ENCODE peak calls at places on chromosomes 16 and 17, in seven cellular contexts. One of them, this sample, is unnamed.
A peak's percentile ranks its signal among the peaks of the same experiment; 100 is the strongest.

GRCh38 chr17:34151081-34151480 is 104.0 kb upstream of the CCL2 start:
- DNase-seq in non-pigmented ciliary epithelial cell: no peak
- DNase-seq in Right ventricle myocardium superior: no peak
- DNase-seq in T-helper 1 cell: no peak
- DNase-seq in GM12878: no peak
- DNase-seq in iris pigment epithelial cell: no peak
- DNase-seq in ovary: no peak
- DNase-seq in this sample: no peak

GRCh38 chr16:59783191-59783590 is 1049.1 kb upstream of the GOT2 start:
- DNase-seq in non-pigmented ciliary epithelial cell: no peak
- DNase-seq in Right ventricle myocardium superior: no peak
- DNase-seq in T-helper 1 cell: no peak
- DNase-seq in GM12878: no peak
- DNase-seq in iris pigment epithelial cell: peak; percentile 2
- DNase-seq in ovary: no peak
- DNase-seq in this sample: no peak

GRCh38 chr16:10878644-10879498 is 1.9 kb downstream of the CIITA start:
- DNase-seq in non-pigmented ciliary epithelial cell: no peak
- DNase-seq in Right ventricle myocardium superior: peak; percentile 73
- DNase-seq in T-helper 1 cell: peak; percentile 53
- DNase-seq in GM12878: no peak
- DNase-seq in iris pigment epithelial cell: peak; percentile 38
- DNase-seq in ovary: peak; percentile 47
- DNase-seq in this sample: no peak

GRCh38 chr16:57141822-57142631 is 43.8 kb downstream of the PSME3IP1 start:
- DNase-seq in non-pigmented ciliary epithelial cell: no peak
- DNase-seq in Right ventricle myocardium superior: no peak
- DNase-seq in T-helper 1 cell: peak; percentile 32
- DNase-seq in GM12878: no peak
- DNase-seq in iris pigment epithelial cell: no peak
- DNase-seq in ovary: peak; percentile 8
- DNase-seq in this sample: no peak

GRCh38 chr17:33389506-33390141 is 96.5 kb upstream of the ASIC2 start:
- DNase-seq in non-pigmented ciliary epithelial cell: no peak
- DNase-seq in Right ventricle myocardium superior: no peak
- DNase-seq in T-helper 1 cell: no peak
- DNase-seq in GM12878: no peak
- DNase-seq in iris pigment epithelial cell: peak; percentile 1
- DNase-seq in ovary: no peak
- DNase-seq in this sample: no peak

GRCh38 chr16:71645450-71645849 is 19.5 kb downstream of the MARVELD3 start:
- DNase-seq in non-pigmented ciliary epithelial cell: no peak
- DNase-seq in Right ventricle myocardium superior: no peak
- DNase-seq in T-helper 1 cell: no peak
- DNase-seq in GM12878: no peak
- DNase-seq in iris pigment epithelial cell: peak; percentile 56
- DNase-seq in ovary: no peak
- DNase-seq in this sample: no peak

GRCh38 chr17:77909236-77909635 is 49.3 kb upstream of the TNRC6C start:
- DNase-seq in non-pigmented ciliary epithelial cell: no peak
- DNase-seq in Right ventricle myocardium superior: peak; percentile 76
- DNase-seq in T-helper 1 cell: no peak
- DNase-seq in GM12878: no peak
- DNase-seq in iris pigment epithelial cell: no peak
- DNase-seq in ovary: peak; percentile 72
- DNase-seq in this sample: no peak

GRCh38 chr16:20023190-20023589 is 50.5 kb downstream of the GPR139 start:
- DNase-seq in non-pigmented ciliary epithelial cell: no peak
- DNase-seq in Right ventricle myocardium superior: no peak
- DNase-seq in T-helper 1 cell: no peak
- DNase-seq in GM12878: no peak
- DNase-seq in iris pigment epithelial cell: peak; percentile 12
- DNase-seq in ovary: no peak
- DNase-seq in this sample: no peak

GRCh38 chr17:16506188-16506587 is 14.2 kb upstream of the LRRC75A start:
- DNase-seq in non-pigmented ciliary epithelial cell: no peak
- DNase-seq in Right ventricle myocardium superior: no peak
- DNase-seq in T-helper 1 cell: no peak
- DNase-seq in GM12878: no peak
- DNase-seq in iris pigment epithelial cell: no peak
- DNase-seq in ovary: no peak
- DNase-seq in this sample: no peak

GRCh38 chr17:82350182-82351030 is 8.6 kb upstream of the TEX19 start:
- DNase-seq in non-pigmented ciliary epithelial cell: no peak
- DNase-seq in Right ventricle myocardium superior: peak; percentile 49
- DNase-seq in T-helper 1 cell: peak; percentile 52
- DNase-seq in GM12878: no peak
- DNase-seq in iris pigment epithelial cell: no peak
- DNase-seq in ovary: no peak
- DNase-seq in this sample: no peak

GRCh38 chr17:57097832-57098421 is 12.9 kb downstream of the AKAP1 start:
- DNase-seq in non-pigmented ciliary epithelial cell: no peak
- DNase-seq in Right ventricle myocardium superior: no peak
- DNase-seq in T-helper 1 cell: no peak
- DNase-seq in GM12878: no peak
- DNase-seq in iris pigment epithelial cell: peak; percentile 87
- DNase-seq in ovary: no peak
- DNase-seq in this sample: no peak

GRCh38 chr17:62664336-62665120 is 37.1 kb downstream of the MRC2 start:
- DNase-seq in non-pigmented ciliary epithelial cell: no peak
- DNase-seq in Right ventricle myocardium superior: no peak
- DNase-seq in T-helper 1 cell: no peak
- DNase-seq in GM12878: no peak
- DNase-seq in iris pigment epithelial cell: no peak
- DNase-seq in ovary: peak; percentile 29
- DNase-seq in this sample: no peak

GRCh38 chr17:63675607-63676539 is 24.1 kb downstream of the LIMD2 start:
- DNase-seq in non-pigmented ciliary epithelial cell: peak; percentile 52
- DNase-seq in Right ventricle myocardium superior: peak; percentile 78
- DNase-seq in T-helper 1 cell: no peak
- DNase-seq in GM12878: no peak
- DNase-seq in iris pigment epithelial cell: peak; percentile 90
- DNase-seq in ovary: peak; percentile 78
- DNase-seq in this sample: no peak

GRCh38 chr17:77466140-77466539 is 325.4 kb downstream of the SEC14L1 start:
- DNase-seq in non-pigmented ciliary epithelial cell: no peak
- DNase-seq in Right ventricle myocardium superior: peak; percentile 37
- DNase-seq in T-helper 1 cell: no peak
- DNase-seq in GM12878: no peak
- DNase-seq in iris pigment epithelial cell: no peak
- DNase-seq in ovary: no peak
- DNase-seq in this sample: no peak

GRCh38 chr16:66605177-66605999 is 884 bp downstream of the CMTM3 start:
- DNase-seq in non-pigmented ciliary epithelial cell: no peak
- DNase-seq in Right ventricle myocardium superior: peak; percentile 82
- DNase-seq in T-helper 1 cell: peak; percentile 23
- DNase-seq in GM12878: no peak
- DNase-seq in iris pigment epithelial cell: peak; percentile 53
- DNase-seq in ovary: peak; percentile 79
- DNase-seq in this sample: no peak

GRCh38 chr16:87860553-87861299 is 8.6 kb downstream of the SLC7A5 start:
- DNase-seq in non-pigmented ciliary epithelial cell: no peak
- DNase-seq in Right ventricle myocardium superior: peak; percentile 66
- DNase-seq in T-helper 1 cell: no peak
- DNase-seq in GM12878: no peak
- DNase-seq in iris pigment epithelial cell: peak; percentile 76
- DNase-seq in ovary: peak; percentile 47
- DNase-seq in this sample: no peak

GRCh38 chr17:76353004-76353598 is 615 bp downstream of the PRPSAP1 start:
- DNase-seq in non-pigmented ciliary epithelial cell: no peak
- DNase-seq in Right ventricle myocardium superior: peak; percentile 53
- DNase-seq in T-helper 1 cell: peak; percentile 12
- DNase-seq in GM12878: no peak
- DNase-seq in iris pigment epithelial cell: no peak
- DNase-seq in ovary: peak; percentile 50
- DNase-seq in this sample: no peak

GRCh38 chr16:87582221-87582965 is 19.9 kb upstream of the JPH3 start:
- DNase-seq in non-pigmented ciliary epithelial cell: no peak
- DNase-seq in Right ventricle myocardium superior: peak; percentile 88
- DNase-seq in T-helper 1 cell: no peak
- DNase-seq in GM12878: no peak
- DNase-seq in iris pigment epithelial cell: peak; percentile 75
- DNase-seq in ovary: peak; percentile 87
- DNase-seq in this sample: no peak

GRCh38 chr16:12553191-12553590 is 250.5 kb downstream of the CPPED1 start:
- DNase-seq in non-pigmented ciliary epithelial cell: no peak
- DNase-seq in Right ventricle myocardium superior: no peak
- DNase-seq in T-helper 1 cell: no peak
- DNase-seq in GM12878: no peak
- DNase-seq in iris pigment epithelial cell: no peak
- DNase-seq in ovary: no peak
- DNase-seq in this sample: peak; percentile 58

GRCh38 chr16:89154390-89155183 is 17.0 kb upstream of the CDH15 start:
- DNase-seq in non-pigmented ciliary epithelial cell: no peak
- DNase-seq in Right ventricle myocardium superior: no peak
- DNase-seq in T-helper 1 cell: no peak
- DNase-seq in GM12878: no peak
- DNase-seq in iris pigment epithelial cell: no peak
- DNase-seq in ovary: no peak
- DNase-seq in this sample: no peak

GRCh38 chr17:4956493-4957061 is 5.7 kb downstream of the ENO3 start:
- DNase-seq in non-pigmented ciliary epithelial cell: no peak
- DNase-seq in Right ventricle myocardium superior: peak; percentile 72
- DNase-seq in T-helper 1 cell: peak; percentile 50
- DNase-seq in GM12878: no peak
- DNase-seq in iris pigment epithelial cell: no peak
- DNase-seq in ovary: no peak
- DNase-seq in this sample: no peak

GRCh38 chr17:69900101-69900500 is 174.9 kb upstream of the KCNJ16 start:
- DNase-seq in non-pigmented ciliary epithelial cell: no peak
- DNase-seq in Right ventricle myocardium superior: no peak
- DNase-seq in T-helper 1 cell: no peak
- DNase-seq in GM12878: no peak
- DNase-seq in iris pigment epithelial cell: no peak
- DNase-seq in ovary: no peak
- DNase-seq in this sample: no peak

GRCh38 chr16:8929086-8929748 is 34.5 kb downstream of the USP7 start:
- DNase-seq in non-pigmented ciliary epithelial cell: no peak
- DNase-seq in Right ventricle myocardium superior: no peak
- DNase-seq in T-helper 1 cell: no peak
- DNase-seq in GM12878: peak; percentile 62
- DNase-seq in iris pigment epithelial cell: no peak
- DNase-seq in ovary: no peak
- DNase-seq in this sample: peak; percentile 87

GRCh38 chr16:49349446-49350168 is 24.0 kb upstream of the C16orf78 start:
- DNase-seq in non-pigmented ciliary epithelial cell: no peak
- DNase-seq in Right ventricle myocardium superior: no peak
- DNase-seq in T-helper 1 cell: no peak
- DNase-seq in GM12878: no peak
- DNase-seq in iris pigment epithelial cell: no peak
- DNase-seq in ovary: no peak
- DNase-seq in this sample: no peak

GRCh38 chr16:86227041-86227440 is 283.3 kb upstream of the FOXF1 start:
- DNase-seq in non-pigmented ciliary epithelial cell: no peak
- DNase-seq in Right ventricle myocardium superior: no peak
- DNase-seq in T-helper 1 cell: no peak
- DNase-seq in GM12878: no peak
- DNase-seq in iris pigment epithelial cell: no peak
- DNase-seq in ovary: no peak
- DNase-seq in this sample: no peak

GRCh38 chr16:52592216-52592592 is 45.3 kb upstream of the TOX3 start:
- DNase-seq in non-pigmented ciliary epithelial cell: no peak
- DNase-seq in Right ventricle myocardium superior: no peak
- DNase-seq in T-helper 1 cell: no peak
- DNase-seq in GM12878: no peak
- DNase-seq in iris pigment epithelial cell: no peak
- DNase-seq in ovary: no peak
- DNase-seq in this sample: no peak

GRCh38 chr17:77381185-77381700 is 240.5 kb downstream of the SEC14L1 start:
- DNase-seq in non-pigmented ciliary epithelial cell: no peak
- DNase-seq in Right ventricle myocardium superior: no peak
- DNase-seq in T-helper 1 cell: no peak
- DNase-seq in GM12878: no peak
- DNase-seq in iris pigment epithelial cell: no peak
- DNase-seq in ovary: no peak
- DNase-seq in this sample: no peak

GRCh38 chr17:74433421-74434121 is 1.7 kb downstream of the GPRC5C start:
- DNase-seq in non-pigmented ciliary epithelial cell: no peak
- DNase-seq in Right ventricle myocardium superior: no peak
- DNase-seq in T-helper 1 cell: no peak
- DNase-seq in GM12878: no peak
- DNase-seq in iris pigment epithelial cell: no peak
- DNase-seq in ovary: peak; percentile 55
- DNase-seq in this sample: no peak

GRCh38 chr17:82983510-82984248 is 95.7 kb upstream of the METRNL start:
- DNase-seq in non-pigmented ciliary epithelial cell: no peak
- DNase-seq in Right ventricle myocardium superior: no peak
- DNase-seq in T-helper 1 cell: no peak
- DNase-seq in GM12878: no peak
- DNase-seq in iris pigment epithelial cell: no peak
- DNase-seq in ovary: no peak
- DNase-seq in this sample: no peak

GRCh38 chr17:54153423-54153822 is 330.7 kb downstream of the KIF2B start:
- DNase-seq in non-pigmented ciliary epithelial cell: no peak
- DNase-seq in Right ventricle myocardium superior: no peak
- DNase-seq in T-helper 1 cell: no peak
- DNase-seq in GM12878: no peak
- DNase-seq in iris pigment epithelial cell: no peak
- DNase-seq in ovary: no peak
- DNase-seq in this sample: no peak

This sample was measured in NCI-H2107.